ENCODE peak calls at places on chromosomes 2 and 18, in five cellular contexts. Z is A549, L is sigmoid colon, Y is osteoblast, J is cardiac muscle cell. V is an unnamed sample.
A peak's percentile ranks its signal among the peaks of the same experiment; 100 is the strongest.

GRCh38 chr18:22900558-22901183 is 32.5 kb upstream of the RBBP8 start:
- DNase-seq in Z (no peak), L (no peak), Y (no peak), J (peak; percentile 39), V (no peak)

GRCh38 chr2:219058541-219059374 is 2.0 kb downstream of the IHH start:
- DNase-seq in Z (no peak), L (no peak), Y (peak; percentile 95), J (peak; percentile 37), V (peak; percentile 88)

GRCh38 chr2:74037379-74037860 is 52.7 kb downstream of the TET3 start:
- DNase-seq in Z (no peak), L (no peak), Y (no peak), J (no peak), V (peak; percentile 54)

GRCh38 chr2:73028841-73029240 is 42.7 kb downstream of the SFXN5 start:
- DNase-seq in Z (no peak), L (no peak), Y (peak; percentile 96), J (no peak), V (no peak)

GRCh38 chr2:218396688-218397501 is 2.8 kb upstream of the CTDSP1 start:
- DNase-seq in Z (peak; percentile 76), L (peak; percentile 92), Y (peak; percentile 92), J (peak; percentile 67), V (peak; percentile 70)

GRCh38 chr2:23940976-23941605 is 828 bp downstream of the UBXN2A start:
- DNase-seq in Z (no peak), L (no peak), Y (peak; percentile 57), J (no peak), V (peak; percentile 68)

GRCh38 chr2:229714736-229715541 is 584 bp upstream of the DNER start:
- DNase-seq in Z (peak; percentile 56), L (peak; percentile 70), Y (peak; percentile 98), J (peak; percentile 87), V (peak; percentile 27)

GRCh38 chr2:6993230-6993640 is 76.0 kb downstream of the RNF144A start:
- DNase-seq in Z (no peak), L (no peak), Y (no peak), J (no peak), V (no peak)

GRCh38 chr18:46053368-46054095 is 18.5 kb downstream of the PSTPIP2 start:
- DNase-seq in Z (no peak), L (no peak), Y (no peak), J (no peak), V (no peak)

GRCh38 chr2:27152796-27153464 is 4.1 kb downstream of the TCF23 start:
- DNase-seq in Z (no peak), L (no peak), Y (peak; percentile 98), J (no peak), V (peak; percentile 37)

GRCh38 chr2:178388287-178388686 is 62.7 kb downstream of the PRKRA start:
- DNase-seq in Z (no peak), L (no peak), Y (no peak), J (no peak), V (no peak)

GRCh38 chr18:60809937-60810336 is 437.4 kb upstream of the MC4R start:
- DNase-seq in Z (no peak), L (no peak), Y (no peak), J (no peak), V (no peak)

GRCh38 chr2:37637985-37638384 is 33.5 kb downstream of the CDC42EP3 start:
- DNase-seq in Z (no peak), L (no peak), Y (no peak), J (no peak), V (no peak)

GRCh38 chr2:208268553-208268952 is 2.5 kb downstream of the PIKFYVE start:
- DNase-seq in Z (no peak), L (no peak), Y (no peak), J (no peak), V (no peak)

GRCh38 chr2:17627434-17627833 is 86.9 kb downstream of the VSNL1 start:
- DNase-seq in Z (no peak), L (no peak), Y (no peak), J (no peak), V (no peak)

GRCh38 chr2:209577376-209578357 is 153.8 kb downstream of the MAP2 start:
- DNase-seq in Z (peak; percentile 12), L (no peak), Y (no peak), J (peak; percentile 18), V (peak; percentile 3)

GRCh38 chr2:73260338-73260984 is 23.8 kb downstream of the FBXO41 start:
- DNase-seq in Z (peak; percentile 76), L (no peak), Y (peak; percentile 98), J (peak; percentile 75), V (peak; percentile 36)

GRCh38 chr2:241680827-241681599 is 5.6 kb downstream of the DTYMK start:
- DNase-seq in Z (peak; percentile 32), L (peak; percentile 75), Y (peak; percentile 100), J (no peak), V (no peak)

GRCh38 chr18:77207540-77207939 is 42.1 kb upstream of the GALR1 start:
- DNase-seq in Z (peak; percentile 68), L (peak; percentile 87), Y (peak; percentile 87), J (no peak), V (peak; percentile 35)

GRCh38 chr2:182817558-182817957 is 48.9 kb downstream of the FRZB start:
- DNase-seq in Z (no peak), L (no peak), Y (no peak), J (no peak), V (no peak)

GRCh38 chr2:173150087-173150486 is 74.4 kb downstream of the MAP3K20 start:
- DNase-seq in Z (no peak), L (no peak), Y (no peak), J (no peak), V (no peak)

GRCh38 chr2:37020212-37020886 is 54.0 kb upstream of the STRN start:
- DNase-seq in Z (no peak), L (peak; percentile 86), Y (peak; percentile 27), J (peak; percentile 78), V (no peak)

GRCh38 chr2:127155901-127156300 is 48.9 kb upstream of the BIN1 start:
- DNase-seq in Z (no peak), L (peak; percentile 89), Y (no peak), J (no peak), V (no peak)

GRCh38 chr2:241636983-241637232 is at the start of gene THAP4:
- DNase-seq in Z (no peak), L (peak; percentile 72), Y (peak; percentile 99), J (peak; percentile 89), V (peak; percentile 70)

GRCh38 chr2:207115715-207116364 is 49.9 kb downstream of the KLF7 start:
- DNase-seq in Z (no peak), L (peak; percentile 74), Y (peak; percentile 81), J (no peak), V (no peak)

GRCh38 chr2:147844691-147845607 is at the start of gene ACVR2A:
- DNase-seq in Z (peak; percentile 18), L (peak; percentile 69), Y (peak; percentile 94), J (peak; percentile 58), V (peak; percentile 40)

GRCh38 chr18:54392621-54393023 is 34.9 kb downstream of the C18orf54 start:
- DNase-seq in Z (peak; percentile 52), L (no peak), Y (peak; percentile 34), J (peak; percentile 78), V (peak; percentile 59)

GRCh38 chr2:113806217-113806913 is 49.9 kb upstream of the SLC35F5 start:
- DNase-seq in Z (peak; percentile 60), L (no peak), Y (peak; percentile 8), J (no peak), V (peak; percentile 50)
- H3K4me1 ChIP-seq in Z (peaks cover 12% of the 10 kb centered on the region), L (no peaks in the 10 kb centered on the region), Y (no peaks in the 10 kb centered on the region), J (no peaks in the 10 kb centered on the region), V (no peaks in the 10 kb centered on the region)

GRCh38 chr18:43543236-43543635 is 265.9 kb upstream of the SYT4 start:
- DNase-seq in Z (no peak), L (no peak), Y (no peak), J (no peak), V (no peak)
- H3K27ac ChIP-seq in Z (no peak overlapping the region), L (no peak overlapping the region), Y (no peak overlapping the region), J (no peak overlapping the region), V (no peak overlapping the region)

GRCh38 chr2:144947709-144948037 is 427.8 kb upstream of the ZEB2 start:
- DNase-seq in Z (no peak), L (no peak), Y (no peak), J (no peak), V (no peak)
- H3K4me1 ChIP-seq in Z (peaks cover 55% of the 10 kb centered on the region), L (no peaks in the 10 kb centered on the region), Y (peaks cover 41% of the 10 kb centered on the region), J (no peaks in the 10 kb centered on the region), V (no peaks in the 10 kb centered on the region)

GRCh38 chr2:160324161-160324768 is 124.2 kb upstream of the ITGB6 start:
- DNase-seq in Z (peak; percentile 64), L (peak; percentile 77), Y (peak; percentile 34), J (peak; percentile 59), V (peak; percentile 54)
- H3K27ac ChIP-seq in Z (no peak overlapping the region), L (peak overlapping the region; percentile 51), Y (peak overlapping the region; percentile 48), J (no peak overlapping the region), V (no peak overlapping the region)

GRCh38 chr2:54459037-54459441 is 2.9 kb downstream of the SPTBN1 start:
- DNase-seq in Z (peak; percentile 32), L (no peak), Y (peak; percentile 90), J (no peak), V (no peak)
- H3K4me1 ChIP-seq in Z (peaks cover 35% of the 10 kb centered on the region), L (no peaks in the 10 kb centered on the region), Y (peaks cover 26% of the 10 kb centered on the region), J (peaks cover 24% of the 10 kb centered on the region), V (peaks cover 5% of the 10 kb centered on the region)

GRCh38 chr2:119692954-119693353 is 14.0 kb downstream of the TMEM177 start:
- DNase-seq in Z (no peak), L (peak; percentile 45), Y (no peak), J (no peak), V (no peak)
- H3K27ac ChIP-seq in Z (no peak overlapping the region), L (no peak overlapping the region), Y (no peak overlapping the region), J (no peak overlapping the region), V (no peak overlapping the region)

GRCh38 chr2:46009315-46009714 is 287.9 kb upstream of the EPAS1 start:
- DNase-seq in Z (no peak), L (no peak), Y (no peak), J (no peak), V (no peak)
- H3K4me1 ChIP-seq in Z (peaks cover 15% of the 10 kb centered on the region), L (no peaks in the 10 kb centered on the region), Y (peaks cover 13% of the 10 kb centered on the region), J (no peaks in the 10 kb centered on the region), V (no peaks in the 10 kb centered on the region)

DNA sequence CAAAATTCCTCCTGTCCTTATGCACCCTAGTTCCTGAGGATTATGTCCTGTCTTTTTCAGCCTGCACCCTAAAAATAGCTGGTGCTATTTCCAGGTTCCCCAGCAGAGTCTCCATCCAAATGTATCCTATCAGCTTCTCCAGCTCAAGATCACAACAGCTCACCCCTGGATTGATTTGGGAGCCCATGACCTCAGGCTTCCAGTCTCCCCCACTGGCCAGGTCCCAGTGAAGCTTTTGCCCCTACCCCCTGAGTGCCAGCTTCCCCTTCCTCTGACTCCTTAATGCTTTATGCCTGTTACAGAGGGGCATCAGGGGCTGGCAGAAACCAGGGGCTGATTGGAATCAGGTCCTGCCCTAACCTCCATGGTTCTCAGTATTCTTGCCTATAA is 76.9 kb upstream of the DAPL1 start:
- DNase-seq in Z (no peak), L (no peak), Y (no peak), J (no peak), V (no peak)
- H3K27ac ChIP-seq in Z (no peak overlapping the region), L (no peak overlapping the region), Y (no peak overlapping the region), J (no peak overlapping the region), V (no peak overlapping the region)

V was measured in small intestine.